ENCODE peak calls at places on chromosome 12, in five cellular contexts. One of them, this sample, is unnamed.
A peak's percentile ranks its signal among the peaks of the same experiment; 100 is the strongest.

GRCh38 chr12:20950248-20950647 is 139.7 kb downstream of the SLCO1B3 start:
- DNase-seq in tibial artery: no peak
- DNase-seq in ovary: no peak
- DNase-seq in neuronal stem cell: no peak
- DNase-seq in endothelial cell of umbilical vein: peak; percentile 46
- DNase-seq in this sample: no peak

GRCh38 chr12:32679091-32679909 is at the start of gene DNM1L:
- DNase-seq in tibial artery: peak; percentile 92
- DNase-seq in ovary: peak; percentile 94
- DNase-seq in neuronal stem cell: peak; percentile 94
- DNase-seq in endothelial cell of umbilical vein: peak; percentile 96
- DNase-seq in this sample: peak; percentile 93

GRCh38 chr12:31220633-31221565 is 105.1 kb downstream of the SINHCAF start:
- DNase-seq in tibial artery: no peak
- DNase-seq in ovary: no peak
- DNase-seq in neuronal stem cell: no peak
- DNase-seq in endothelial cell of umbilical vein: no peak
- DNase-seq in this sample: no peak

GRCh38 chr12:32107376-32108267 is 975 bp downstream of the BICD1 start:
- DNase-seq in tibial artery: no peak
- DNase-seq in ovary: peak; percentile 46
- DNase-seq in neuronal stem cell: peak; percentile 26
- DNase-seq in endothelial cell of umbilical vein: peak; percentile 78
- DNase-seq in this sample: no peak

GRCh38 chr12:4355843-4356327 is 23.6 kb downstream of the FGF23 start:
- DNase-seq in tibial artery: no peak
- DNase-seq in ovary: no peak
- DNase-seq in neuronal stem cell: peak; percentile 36
- DNase-seq in endothelial cell of umbilical vein: peak; percentile 19
- DNase-seq in this sample: no peak

GRCh38 chr12:67543371-67543770 is 105.2 kb upstream of the DYRK2 start:
- DNase-seq in tibial artery: no peak
- DNase-seq in ovary: no peak
- DNase-seq in neuronal stem cell: no peak
- DNase-seq in endothelial cell of umbilical vein: no peak
- DNase-seq in this sample: no peak

GRCh38 chr12:15563683-15564082 is 225.5 kb downstream of the EPS8 start:
- DNase-seq in tibial artery: peak; percentile 29
- DNase-seq in ovary: no peak
- DNase-seq in neuronal stem cell: no peak
- DNase-seq in endothelial cell of umbilical vein: peak; percentile 49
- DNase-seq in this sample: no peak

GRCh38 chr12:96053476-96054261 is 18.3 kb upstream of the LTA4H start:
- DNase-seq in tibial artery: no peak
- DNase-seq in ovary: no peak
- DNase-seq in neuronal stem cell: no peak
- DNase-seq in endothelial cell of umbilical vein: no peak
- DNase-seq in this sample: no peak

GRCh38 chr12:15597125-15597830 is 191.9 kb downstream of the EPS8 start:
- DNase-seq in tibial artery: no peak
- DNase-seq in ovary: no peak
- DNase-seq in neuronal stem cell: no peak
- DNase-seq in endothelial cell of umbilical vein: no peak
- DNase-seq in this sample: no peak

GRCh38 chr12:6323340-6323994 is 13.0 kb downstream of the PLEKHG6 start:
- DNase-seq in tibial artery: no peak
- DNase-seq in ovary: peak; percentile 61
- DNase-seq in neuronal stem cell: no peak
- DNase-seq in endothelial cell of umbilical vein: peak; percentile 98
- DNase-seq in this sample: no peak

GRCh38 chr12:128789356-128789929 is 34.3 kb downstream of the SLC15A4 start:
- DNase-seq in tibial artery: no peak
- DNase-seq in ovary: no peak
- DNase-seq in neuronal stem cell: no peak
- DNase-seq in endothelial cell of umbilical vein: no peak
- DNase-seq in this sample: no peak

GRCh38 chr12:119020377-119021360 is 39.3 kb downstream of the SRRM4 start:
- DNase-seq in tibial artery: no peak
- DNase-seq in ovary: no peak
- DNase-seq in neuronal stem cell: peak; percentile 69
- DNase-seq in endothelial cell of umbilical vein: no peak
- DNase-seq in this sample: peak; percentile 17

GRCh38 chr12:38907171-38907923 is 2.0 kb upstream of the CPNE8 start:
- DNase-seq in tibial artery: no peak
- DNase-seq in ovary: no peak
- DNase-seq in neuronal stem cell: no peak
- DNase-seq in endothelial cell of umbilical vein: no peak
- DNase-seq in this sample: no peak

GRCh38 chr12:122185494-122186082 is 2.7 kb downstream of the LRRC43 start:
- DNase-seq in tibial artery: no peak
- DNase-seq in ovary: no peak
- DNase-seq in neuronal stem cell: no peak
- DNase-seq in endothelial cell of umbilical vein: no peak
- DNase-seq in this sample: no peak

GRCh38 chr12:114192013-114192412 is 213.9 kb downstream of the TBX5 start:
- DNase-seq in tibial artery: no peak
- DNase-seq in ovary: no peak
- DNase-seq in neuronal stem cell: no peak
- DNase-seq in endothelial cell of umbilical vein: no peak
- DNase-seq in this sample: no peak

GRCh38 chr12:49671051-49671765 is 36.0 kb downstream of the FMNL3 start:
- DNase-seq in tibial artery: no peak
- DNase-seq in ovary: peak; percentile 48
- DNase-seq in neuronal stem cell: no peak
- DNase-seq in endothelial cell of umbilical vein: peak; percentile 39
- DNase-seq in this sample: no peak

GRCh38 chr12:31749024-31749704 is 20.3 kb upstream of the AMN1 start:
- DNase-seq in tibial artery: peak; percentile 66
- DNase-seq in ovary: peak; percentile 47
- DNase-seq in neuronal stem cell: no peak
- DNase-seq in endothelial cell of umbilical vein: peak; percentile 98
- DNase-seq in this sample: no peak

GRCh38 chr12:17976202-17976601 is 113.8 kb downstream of the RERGL start:
- DNase-seq in tibial artery: no peak
- DNase-seq in ovary: no peak
- DNase-seq in neuronal stem cell: peak; percentile 12
- DNase-seq in endothelial cell of umbilical vein: peak; percentile 28
- DNase-seq in this sample: no peak

GRCh38 chr12:127926004-127926403 is 341.0 kb upstream of the TMEM132C start:
- DNase-seq in tibial artery: no peak
- DNase-seq in ovary: no peak
- DNase-seq in neuronal stem cell: peak; percentile 48
- DNase-seq in endothelial cell of umbilical vein: no peak
- DNase-seq in this sample: no peak

GRCh38 chr12:53219956-53220856 is 11.8 kb downstream of the RARG start:
- DNase-seq in tibial artery: peak; percentile 72
- DNase-seq in ovary: no peak
- DNase-seq in neuronal stem cell: peak; percentile 65
- DNase-seq in endothelial cell of umbilical vein: peak; percentile 79
- DNase-seq in this sample: peak; percentile 71

GRCh38 chr12:50147281-50147680 is 19.9 kb downstream of the CERS5 start:
- DNase-seq in tibial artery: no peak
- DNase-seq in ovary: no peak
- DNase-seq in neuronal stem cell: no peak
- DNase-seq in endothelial cell of umbilical vein: no peak
- DNase-seq in this sample: no peak

GRCh38 chr12:124608451-124608870 is 41.0 kb upstream of the NCOR2 start:
- DNase-seq in tibial artery: no peak
- DNase-seq in ovary: no peak
- DNase-seq in neuronal stem cell: no peak
- DNase-seq in endothelial cell of umbilical vein: no peak
- DNase-seq in this sample: no peak

GRCh38 chr12:100591979-100592378 is 18.5 kb downstream of the GAS2L3 start:
- DNase-seq in tibial artery: no peak
- DNase-seq in ovary: no peak
- DNase-seq in neuronal stem cell: no peak
- DNase-seq in endothelial cell of umbilical vein: no peak
- DNase-seq in this sample: no peak

GRCh38 chr12:24810378-24810777 is 138.5 kb downstream of the BCAT1 start:
- DNase-seq in tibial artery: no peak
- DNase-seq in ovary: no peak
- DNase-seq in neuronal stem cell: no peak
- DNase-seq in endothelial cell of umbilical vein: no peak
- DNase-seq in this sample: no peak

GRCh38 chr12:47828008-47828966 is 8.6 kb upstream of the HDAC7 start:
- DNase-seq in tibial artery: no peak
- DNase-seq in ovary: no peak
- DNase-seq in neuronal stem cell: no peak
- DNase-seq in endothelial cell of umbilical vein: no peak
- DNase-seq in this sample: peak; percentile 57

GRCh38 chr12:85057370-85057963 is 21.3 kb downstream of the LRRIQ1 start:
- DNase-seq in tibial artery: peak; percentile 24
- DNase-seq in ovary: no peak
- DNase-seq in neuronal stem cell: peak; percentile 62
- DNase-seq in endothelial cell of umbilical vein: peak; percentile 58
- DNase-seq in this sample: no peak

GRCh38 chr12:15527201-15527782 is 205.0 kb downstream of the PTPRO start:
- DNase-seq in tibial artery: peak; percentile 53
- DNase-seq in ovary: no peak
- DNase-seq in neuronal stem cell: no peak
- DNase-seq in endothelial cell of umbilical vein: peak; percentile 8
- DNase-seq in this sample: peak; percentile 23

GRCh38 chr12:82144505-82144904 is 213.7 kb downstream of the CCDC59 start:
- DNase-seq in tibial artery: no peak
- DNase-seq in ovary: no peak
- DNase-seq in neuronal stem cell: no peak
- DNase-seq in endothelial cell of umbilical vein: no peak
- DNase-seq in this sample: no peak

GRCh38 chr12:122964439-122965257 is 1.6 kb downstream of the ABCB9 start:
- DNase-seq in tibial artery: no peak
- DNase-seq in ovary: no peak
- DNase-seq in neuronal stem cell: no peak
- DNase-seq in endothelial cell of umbilical vein: no peak
- DNase-seq in this sample: no peak

GRCh38 chr12:114747156-114747555 is 63.2 kb upstream of the TBX3 start:
- DNase-seq in tibial artery: no peak
- DNase-seq in ovary: no peak
- DNase-seq in neuronal stem cell: no peak
- DNase-seq in endothelial cell of umbilical vein: no peak
- DNase-seq in this sample: no peak

GRCh38 chr12:122563361-122563760 is 36.3 kb downstream of the KNTC1 start:
- DNase-seq in tibial artery: no peak
- DNase-seq in ovary: no peak
- DNase-seq in neuronal stem cell: no peak
- DNase-seq in endothelial cell of umbilical vein: no peak
- DNase-seq in this sample: no peak

GRCh38 chr12:68406134-68406576 is 74.0 kb upstream of the MDM1 start:
- DNase-seq in tibial artery: peak; percentile 91
- DNase-seq in ovary: peak; percentile 92
- DNase-seq in neuronal stem cell: no peak
- DNase-seq in endothelial cell of umbilical vein: peak; percentile 96
- DNase-seq in this sample: peak; percentile 94

GRCh38 chr12:93039062-93039461 is 110.0 kb upstream of the EEA1 start:
- DNase-seq in tibial artery: no peak
- DNase-seq in ovary: no peak
- DNase-seq in neuronal stem cell: no peak
- DNase-seq in endothelial cell of umbilical vein: no peak
- DNase-seq in this sample: no peak

GRCh38 chr12:99648183-99648582 is 630 bp downstream of the GARIN6 start:
- DNase-seq in tibial artery: no peak
- DNase-seq in ovary: no peak
- DNase-seq in neuronal stem cell: no peak
- DNase-seq in endothelial cell of umbilical vein: no peak
- DNase-seq in this sample: no peak

GRCh38 chr12:6982532-6982931 is 11.8 kb downstream of the EMG1 start:
- DNase-seq in tibial artery: no peak
- DNase-seq in ovary: no peak
- DNase-seq in neuronal stem cell: no peak
- DNase-seq in endothelial cell of umbilical vein: no peak
- DNase-seq in this sample: no peak

GRCh38 chr12:114777052-114777451 is 93.1 kb upstream of the TBX3 start:
- DNase-seq in tibial artery: no peak
- DNase-seq in ovary: no peak
- DNase-seq in neuronal stem cell: no peak
- DNase-seq in endothelial cell of umbilical vein: no peak
- DNase-seq in this sample: no peak

GRCh38 chr12:19288603-19289244 is 150.6 kb upstream of the AEBP2 start:
- DNase-seq in tibial artery: no peak
- DNase-seq in ovary: no peak
- DNase-seq in neuronal stem cell: peak; percentile 6
- DNase-seq in endothelial cell of umbilical vein: peak; percentile 58
- DNase-seq in this sample: no peak

GRCh38 chr12:97781342-97781741 is 318.7 kb downstream of the RMST start:
- DNase-seq in tibial artery: no peak
- DNase-seq in ovary: no peak
- DNase-seq in neuronal stem cell: no peak
- DNase-seq in endothelial cell of umbilical vein: no peak
- DNase-seq in this sample: no peak
- H3K4me1 ChIP-seq in tibial artery: no peaks in the 10 kb centered on the region
- H3K4me1 ChIP-seq in ovary: no peaks in the 10 kb centered on the region
- H3K4me1 ChIP-seq in neuronal stem cell: no peaks in the 10 kb centered on the region
- H3K4me1 ChIP-seq in endothelial cell of umbilical vein: no peaks in the 10 kb centered on the region
- H3K4me1 ChIP-seq in this sample: no peaks in the 10 kb centered on the region

GRCh38 chr12:11673666-11674464 is 24.4 kb downstream of the ETV6 start:
- DNase-seq in tibial artery: no peak
- DNase-seq in ovary: no peak
- DNase-seq in neuronal stem cell: no peak
- DNase-seq in endothelial cell of umbilical vein: peak; percentile 76
- DNase-seq in this sample: no peak
- H3K4me1 ChIP-seq in tibial artery: peaks cover 35% of the 10 kb centered on the region
- H3K4me1 ChIP-seq in ovary: peaks cover 14% of the 10 kb centered on the region
- H3K4me1 ChIP-seq in neuronal stem cell: peaks cover 6% of the 10 kb centered on the region
- H3K4me1 ChIP-seq in endothelial cell of umbilical vein: peaks cover 37% of the 10 kb centered on the region
- H3K4me1 ChIP-seq in this sample: peaks cover 99% of the 10 kb centered on the region

DNA sequence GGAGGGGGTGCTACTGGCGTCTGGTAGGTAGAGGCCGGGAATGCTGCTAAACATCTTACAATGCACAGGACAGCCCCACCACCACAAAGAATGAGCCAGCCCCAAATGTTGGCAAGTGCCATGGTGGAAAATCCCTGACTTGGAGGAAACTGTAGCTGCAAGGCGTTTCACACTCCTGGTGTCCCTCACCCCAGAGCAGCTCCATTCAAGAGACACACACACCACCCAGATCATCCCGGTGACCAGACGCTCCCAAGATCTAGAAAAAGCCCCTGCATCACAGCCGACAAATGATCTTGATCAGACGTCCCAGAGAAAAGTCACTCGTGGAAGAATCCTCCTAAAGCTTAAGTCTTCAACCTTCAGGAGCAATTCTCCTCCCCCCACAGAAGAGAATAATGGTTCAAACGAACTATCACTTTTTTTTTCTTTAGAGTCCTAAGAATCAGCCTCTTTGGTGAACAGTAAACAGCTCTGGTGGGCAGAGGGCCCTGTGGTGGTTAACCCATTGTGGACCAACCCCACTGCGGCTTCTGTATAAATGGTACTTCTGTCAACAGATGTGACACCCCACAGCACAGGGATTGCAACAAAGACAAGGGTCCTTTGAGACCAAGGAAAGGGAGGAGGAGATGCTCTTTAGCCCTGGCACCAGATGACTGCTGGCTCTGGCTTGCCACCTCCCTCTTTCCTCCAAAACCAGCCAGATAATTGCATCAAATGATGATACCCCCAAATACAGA is 2.7 kb downstream of the GLTP start:
- DNase-seq in tibial artery: no peak
- DNase-seq in ovary: no peak
- DNase-seq in neuronal stem cell: no peak
- DNase-seq in endothelial cell of umbilical vein: no peak
- DNase-seq in this sample: no peak
- H3K4me1 ChIP-seq in tibial artery: peaks cover 13% of the 10 kb centered on the region
- H3K4me1 ChIP-seq in ovary: peaks cover 4% of the 10 kb centered on the region
- H3K4me1 ChIP-seq in neuronal stem cell: peaks cover 14% of the 10 kb centered on the region
- H3K4me1 ChIP-seq in endothelial cell of umbilical vein: peaks cover 17% of the 10 kb centered on the region
- H3K4me1 ChIP-seq in this sample: peaks cover 38% of the 10 kb centered on the region

GRCh38 chr12:46710125-46710743 is 115.6 kb downstream of the SLC38A4 start:
- DNase-seq in tibial artery: no peak
- DNase-seq in ovary: no peak
- DNase-seq in neuronal stem cell: no peak
- DNase-seq in endothelial cell of umbilical vein: no peak
- DNase-seq in this sample: no peak
- H3K4me1 ChIP-seq in tibial artery: no peaks in the 10 kb centered on the region
- H3K4me1 ChIP-seq in ovary: no peaks in the 10 kb centered on the region
- H3K4me1 ChIP-seq in neuronal stem cell: no peaks in the 10 kb centered on the region
- H3K4me1 ChIP-seq in endothelial cell of umbilical vein: no peaks in the 10 kb centered on the region
- H3K4me1 ChIP-seq in this sample: no peaks in the 10 kb centered on the region